ENCODE peak calls at places on chromosomes 5 and 9, in nine cellular contexts. N, X, Z, V, F, O, R, W and G are unnamed samples.

GRCh38 chr9:113541019-113541900 is 77.7 kb downstream of the RGS3 start:
- DNase-seq in N (no peak), X (peak), Z (peak), V (peak), F (no peak), O (peak), R (no peak), W (peak), G (peak)

GRCh38 chr5:175288048-175288621 is 155.8 kb downstream of the DRD1 start:
- DNase-seq in N (no peak), X (peak), Z (no peak), V (peak), F (no peak), O (no peak), R (no peak), W (peak), G (no peak)

GRCh38 chr9:135479469-135480052 is at the start of gene PPP1R26:
- DNase-seq in N (no peak), X (peak), Z (no peak), V (peak), F (no peak), O (peak), R (no peak), W (no peak), G (peak)

GRCh38 chr5:141618030-141618803 is 583 bp downstream of the DIAPH1 start:
- DNase-seq in N (peak), X (peak), Z (peak), V (peak), F (peak), O (peak), R (no peak), W (peak), G (peak)

GRCh38 chr9:13967493-13967892 is 346.4 kb downstream of the NFIB start:
- DNase-seq in N (no peak), X (no peak), Z (no peak), V (no peak), F (no peak), O (no peak), R (no peak), W (no peak), G (no peak)

GRCh38 chr9:123304340-123304691 is 35.9 kb upstream of the STRBP start:
- DNase-seq in N (no peak), X (no peak), Z (no peak), V (no peak), F (no peak), O (no peak), R (no peak), W (no peak), G (no peak)

GRCh38 chr9:128383007-128383753 is 12.0 kb downstream of the URM1 start:
- DNase-seq in N (no peak), X (no peak), Z (no peak), V (no peak), F (no peak), O (no peak), R (no peak), W (no peak), G (no peak)

GRCh38 chr5:149030392-149030791 is 32.5 kb downstream of the SH3TC2 start:
- DNase-seq in N (no peak), X (peak), Z (no peak), V (no peak), F (no peak), O (no peak), R (no peak), W (no peak), G (no peak)

GRCh38 chr5:139979518-139979917 is 63.6 kb downstream of the NRG2 start:
- DNase-seq in N (no peak), X (no peak), Z (no peak), V (no peak), F (no peak), O (no peak), R (no peak), W (peak), G (no peak)

GRCh38 chr5:125412051-125412560 is 665.7 kb upstream of the ZNF608 start:
- DNase-seq in N (no peak), X (peak), Z (peak), V (peak), F (no peak), O (no peak), R (no peak), W (peak), G (no peak)

GRCh38 chr9:7300484-7300883 is 499.1 kb downstream of the DMAC1 start:
- DNase-seq in N (no peak), X (no peak), Z (no peak), V (no peak), F (no peak), O (no peak), R (no peak), W (no peak), G (no peak)

GRCh38 chr5:133376986-133377385 is 235.4 kb downstream of the FSTL4 start:
- DNase-seq in N (no peak), X (no peak), Z (no peak), V (no peak), F (no peak), O (no peak), R (no peak), W (no peak), G (no peak)

GRCh38 chr5:91632871-91633270 is 249.8 kb upstream of the ARRDC3 start:
- DNase-seq in N (no peak), X (no peak), Z (no peak), V (no peak), F (no peak), O (peak), R (no peak), W (no peak), G (no peak)

GRCh38 chr5:30197662-30198061 is 995.8 kb upstream of the CDH6 start:
- DNase-seq in N (no peak), X (no peak), Z (no peak), V (no peak), F (no peak), O (no peak), R (no peak), W (no peak), G (no peak)

GRCh38 chr5:173953528-173954090 is 35.4 kb upstream of the C5orf47 start:
- DNase-seq in N (no peak), X (peak), Z (no peak), V (no peak), F (no peak), O (no peak), R (no peak), W (no peak), G (no peak)

GRCh38 chr9:16485575-16486321 is 384.7 kb downstream of the BNC2 start:
- DNase-seq in N (no peak), X (no peak), Z (no peak), V (no peak), F (no peak), O (no peak), R (no peak), W (no peak), G (no peak)

GRCh38 chr5:29185558-29185957 is 2007.9 kb upstream of the CDH6 start:
- DNase-seq in N (no peak), X (no peak), Z (no peak), V (no peak), F (no peak), O (no peak), R (no peak), W (no peak), G (no peak)

GRCh38 chr9:76044420-76044819 is 153.9 kb downstream of the PCSK5 start:
- DNase-seq in N (no peak), X (peak), Z (no peak), V (no peak), F (no peak), O (no peak), R (no peak), W (no peak), G (no peak)

GRCh38 chr9:91221332-91221731 is 140.4 kb downstream of the AUH start:
- DNase-seq in N (no peak), X (peak), Z (no peak), V (no peak), F (no peak), O (no peak), R (no peak), W (no peak), G (no peak)

GRCh38 chr5:119220576-119221197 is 135.1 kb upstream of the TNFAIP8 start:
- DNase-seq in N (no peak), X (peak), Z (no peak), V (no peak), F (no peak), O (no peak), R (no peak), W (no peak), G (no peak)

GRCh38 chr9:18194316-18194715 is 279.6 kb upstream of the ADAMTSL1 start:
- DNase-seq in N (no peak), X (peak), Z (no peak), V (no peak), F (no peak), O (no peak), R (no peak), W (no peak), G (no peak)

GRCh38 chr9:4111233-4112000 is 188.5 kb downstream of the GLIS3 start:
- DNase-seq in N (no peak), X (no peak), Z (no peak), V (no peak), F (no peak), O (no peak), R (no peak), W (no peak), G (no peak)

GRCh38 chr9:87301381-87301780 is 196.3 kb upstream of the DAPK1 start:
- DNase-seq in N (no peak), X (no peak), Z (no peak), V (no peak), F (no peak), O (no peak), R (no peak), W (no peak), G (no peak)

GRCh38 chr5:21802869-21803490 is 1050.2 kb downstream of the CDH12 start:
- DNase-seq in N (no peak), X (peak), Z (no peak), V (peak), F (no peak), O (peak), R (no peak), W (peak), G (no peak)

GRCh38 chr9:16082796-16083195 is 530.0 kb downstream of the CCDC171 start:
- DNase-seq in N (no peak), X (no peak), Z (no peak), V (no peak), F (no peak), O (no peak), R (no peak), W (no peak), G (no peak)

GRCh38 chr5:111010783-111011182 is 60.7 kb upstream of the TSLP start:
- DNase-seq in N (no peak), X (no peak), Z (no peak), V (no peak), F (no peak), O (no peak), R (no peak), W (no peak), G (no peak)